ENCODE peak calls at places on chromosomes 3 and 15, in seven cellular contexts. O is fibroblast of mammary gland, J is psoas muscle, N is PC-3, G is brain microvascular endothelial cell, I is Peyer's patch, Y is thoracic aorta. V is an unnamed sample.

GRCh38 chr3:71305246-71306206 is 278.0 kb downstream of the FOXP1 start:
- DNase-seq in O (peak; percentile 31), J (peak; percentile 20), N (peak; percentile 38), G (peak; percentile 48), I (peak; percentile 58), Y (no peak), V (no peak)

GRCh38 chr3:181694805-181695660 is 16.7 kb upstream of the SOX2 start:
- DNase-seq in O (peak; percentile 30), J (peak; percentile 68), N (no peak), G (no peak), I (peak; percentile 50), Y (no peak), V (no peak)

GRCh38 chr15:71051539-71051938 is 63.7 kb upstream of the THSD4 start:
- DNase-seq in O (peak; percentile 92), J (no peak), N (peak; percentile 16), G (peak; percentile 70), I (no peak), Y (no peak), V (no peak)

GRCh38 chr15:52100807-52101206 is 11.8 kb downstream of the BCL2L10 start:
- DNase-seq in O (peak; percentile 98), J (peak; percentile 85), N (peak; percentile 81), G (peak; percentile 97), I (peak; percentile 89), Y (no peak), V (no peak)

GRCh38 chr3:111998661-111999641 is at the start of gene TAGLN3:
- DNase-seq in O (no peak), J (no peak), N (peak; percentile 33), G (no peak), I (peak; percentile 51), Y (no peak), V (peak; percentile 33)

GRCh38 chr3:191051037-191051436 is 148.0 kb upstream of the OSTN start:
- DNase-seq in O (peak; percentile 51), J (no peak), N (peak; percentile 78), G (no peak), I (no peak), Y (no peak), V (peak; percentile 20)

GRCh38 chr3:171824824-171825221 is 14.5 kb upstream of the PLD1 start:
- DNase-seq in O (peak; percentile 90), J (no peak), N (peak; percentile 64), G (peak; percentile 54), I (no peak), Y (no peak), V (no peak)

GRCh38 chr3:55486857-55487375 is at the start of gene WNT5A:
- DNase-seq in O (peak; percentile 35), J (peak; percentile 39), N (peak; percentile 56), G (peak; percentile 35), I (no peak), Y (no peak), V (no peak)

GRCh38 chr3:114380233-114380645 is 86.4 kb downstream of the TIGIT start:
- DNase-seq in O (peak; percentile 88), J (peak; percentile 69), N (no peak), G (peak; percentile 75), I (peak; percentile 56), Y (no peak), V (no peak)

GRCh38 chr15:89928421-89928820 is 15.7 kb upstream of the ARPIN start:
- DNase-seq in O (no peak), J (no peak), N (no peak), G (no peak), I (no peak), Y (no peak), V (no peak)

GRCh38 chr3:169699536-169700050 is 36.1 kb upstream of the MECOM start:
- DNase-seq in O (peak; percentile 75), J (peak; percentile 66), N (no peak), G (no peak), I (no peak), Y (no peak), V (no peak)

GRCh38 chr3:45362161-45362560 is 26.2 kb upstream of the LARS2 start:
- DNase-seq in O (no peak), J (no peak), N (no peak), G (no peak), I (no peak), Y (no peak), V (no peak)

GRCh38 chr3:54628888-54629368 is 298.9 kb downstream of the LRTM1 start:
- DNase-seq in O (no peak), J (no peak), N (peak; percentile 10), G (no peak), I (no peak), Y (no peak), V (no peak)

GRCh38 chr3:186570941-186571643 is 572 bp downstream of the DNAJB11 start:
- DNase-seq in O (no peak), J (no peak), N (no peak), G (no peak), I (no peak), Y (no peak), V (no peak)

GRCh38 chr15:84782346-84782745 is 34.0 kb downstream of the ZNF592 start:
- DNase-seq in O (no peak), J (no peak), N (no peak), G (no peak), I (no peak), Y (no peak), V (no peak)

GRCh38 chr15:84784262-84784661 is 32.9 kb upstream of the ALPK3 start:
- DNase-seq in O (no peak), J (no peak), N (no peak), G (no peak), I (no peak), Y (no peak), V (no peak)

GRCh38 chr15:84781505-84781904 is 33.1 kb downstream of the ZNF592 start:
- DNase-seq in O (peak; percentile 17), J (no peak), N (no peak), G (no peak), I (no peak), Y (no peak), V (no peak)

GRCh38 chr15:84785053-84785452 is 32.1 kb upstream of the ALPK3 start:
- DNase-seq in O (no peak), J (no peak), N (no peak), G (no peak), I (no peak), Y (no peak), V (no peak)

DNA sequence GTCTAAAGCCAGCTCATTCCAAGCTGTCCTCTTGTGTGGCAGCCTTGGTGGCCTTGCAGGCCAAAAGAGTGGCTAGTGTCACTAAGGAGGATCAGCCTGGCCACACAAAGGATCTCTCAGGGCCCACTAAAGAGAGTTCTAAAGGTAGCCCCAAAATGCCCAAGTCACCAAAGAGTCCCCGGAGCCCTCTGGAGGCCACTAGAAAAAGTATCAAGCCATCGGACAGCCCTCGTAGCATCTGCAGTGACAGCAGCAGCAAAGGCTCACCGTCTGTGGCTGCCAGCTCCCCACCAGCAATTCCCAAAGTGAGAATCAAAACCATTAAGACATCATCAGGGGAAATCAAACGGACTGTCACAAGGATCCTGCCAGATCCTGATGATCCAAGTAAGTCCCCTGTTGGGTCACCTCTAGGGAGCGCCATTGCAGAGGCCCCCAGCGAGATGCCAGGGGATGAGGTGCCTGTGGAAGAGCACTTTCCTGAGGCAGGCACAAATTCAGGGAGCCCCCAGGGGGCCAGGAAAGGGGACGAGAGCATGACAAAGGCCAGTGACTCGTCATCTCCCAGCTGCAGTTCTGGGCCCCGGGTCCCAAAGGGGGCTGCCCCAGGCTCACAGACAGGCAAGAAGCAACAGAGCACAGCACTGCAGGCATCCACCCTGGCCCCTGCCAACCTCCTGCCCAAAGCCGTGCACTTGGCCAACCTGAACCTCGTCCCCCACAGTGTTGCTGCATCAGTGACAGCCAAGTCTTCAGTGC is 33.5 kb upstream of the ALPK3 start:
- DNase-seq in O (no peak), J (no peak), N (no peak), G (no peak), I (no peak), Y (no peak), V (no peak)
- TF ChIP-seq CTCF in O (no peak), J (no peak), N (peak; percentile 32), G (peak; percentile 9), I (no peak), Y (no peak), V (no peak)

GRCh38 chr3:108554913-108555571 is 34.2 kb downstream of the CIP2A start:
- DNase-seq in O (no peak), J (no peak), N (no peak), G (no peak), I (no peak), Y (no peak), V (no peak)

GRCh38 chr3:108555966-108556581 is 33.2 kb downstream of the CIP2A start:
- DNase-seq in O (no peak), J (no peak), N (no peak), G (no peak), I (no peak), Y (no peak), V (no peak)

GRCh38 chr3:108548886-108549285 is 38.5 kb upstream of the MYH15 start:
- DNase-seq in O (no peak), J (no peak), N (peak; percentile 60), G (no peak), I (no peak), Y (no peak), V (no peak)

GRCh38 chr3:108554233-108554632 is 35.0 kb downstream of the CIP2A start:
- DNase-seq in O (no peak), J (no peak), N (no peak), G (no peak), I (no peak), Y (no peak), V (no peak)

GRCh38 chr3:108552267-108553159 is 36.7 kb downstream of the CIP2A start:
- DNase-seq in O (peak; percentile 65), J (no peak), N (peak; percentile 76), G (peak; percentile 19), I (no peak), Y (no peak), V (peak; percentile 12)
- TF ChIP-seq CTCF in O (peak; percentile 44), J (peak; percentile 62), N (peak; percentile 77), G (peak; percentile 20), I (peak; percentile 56), Y (peak; percentile 49), V (peak; percentile 55)

DNA sequence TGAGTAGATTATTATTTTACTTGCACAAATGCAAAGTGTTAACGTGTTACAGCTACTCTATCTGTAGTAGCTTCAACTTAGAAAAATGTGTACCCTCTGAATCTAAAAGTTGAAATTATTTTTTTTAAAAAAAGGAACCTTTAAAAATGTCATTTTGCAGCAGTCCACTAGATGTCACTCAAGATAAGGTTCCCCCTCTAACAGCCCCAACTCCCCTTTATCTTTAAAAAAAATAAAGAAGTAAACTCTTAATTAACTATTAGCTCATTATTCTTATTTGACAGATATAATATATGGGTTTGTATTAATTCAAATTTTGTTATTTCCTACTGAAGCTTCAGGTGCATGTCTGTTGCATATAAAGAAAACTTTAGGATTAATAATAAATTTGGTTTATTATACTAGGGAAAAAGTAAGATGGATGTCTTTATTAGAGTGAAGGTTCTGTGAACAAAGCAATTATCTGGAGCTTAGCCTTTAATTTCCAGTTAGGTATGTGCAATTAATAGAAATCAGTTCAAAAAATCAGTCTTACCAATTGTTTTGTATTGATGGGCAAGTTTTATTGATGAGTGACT is 288.5 kb downstream of the VGLL3 start:
- DNase-seq in O (peak; percentile 4), J (no peak), N (peak; percentile 33), G (no peak), I (no peak), Y (no peak), V (peak; percentile 10)
- TF ChIP-seq CTCF in O (peak; percentile 62), J (no peak), N (peak; percentile 73), G (peak; percentile 60), I (peak; percentile 5), Y (no peak), V (peak; percentile 54)

DNA sequence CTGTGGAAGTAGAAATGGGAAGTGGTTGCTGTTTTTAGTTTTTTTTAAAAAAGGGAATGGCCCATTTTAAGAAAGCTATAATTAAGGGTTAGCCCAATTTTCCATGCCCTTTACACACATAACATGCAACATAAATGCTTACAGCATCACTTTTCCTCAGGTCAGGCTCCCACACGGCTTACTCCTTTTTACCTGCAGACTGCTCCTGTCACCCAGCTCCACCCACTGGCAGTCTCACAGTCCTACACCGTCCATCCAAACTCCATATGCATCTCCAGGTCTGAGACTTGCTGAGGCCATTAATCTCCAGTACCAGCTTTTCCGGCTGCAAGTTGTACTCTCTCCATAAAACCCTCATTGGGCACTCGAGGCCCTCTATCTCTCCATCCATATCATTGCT is 19.7 kb downstream of the MORC1 start:
- DNase-seq in O (no peak), J (no peak), N (peak; percentile 51), G (no peak), I (peak; percentile 67), Y (no peak), V (no peak)
- TF ChIP-seq CTCF in O (no peak), J (no peak), N (peak; percentile 60), G (peak; percentile 35), I (peak; percentile 55), Y (no peak), V (peak; percentile 27)